ENCODE peak calls at places on chromosomes 11 and 22, in six cellular contexts. J is HepG2; E is CD4-positive, alpha-beta T cell; D is endothelial cell; X is nephron progenitor cell; O is body of pancreas. Z is an unnamed sample.
A peak's percentile ranks its signal among the peaks of the same experiment; 100 is the strongest.

GRCh38 chr11:33916736-33917135 is 24.9 kb upstream of the LMO2 start:
- DNase-seq in J (no peak), E (no peak), D (no peak), X (no peak), O (no peak), Z (no peak)

GRCh38 chr11:96337541-96338530 is 5.2 kb downstream of the MAML2 start:
- DNase-seq in J (no peak), E (no peak), D (no peak), X (no peak), O (no peak), Z (no peak)

GRCh38 chr11:47991266-47991830 is 11.0 kb downstream of the PTPRJ start:
- DNase-seq in J (no peak), E (no peak), D (no peak), X (no peak), O (peak; percentile 86), Z (no peak)

GRCh38 chr11:48900131-48900800 is 83.4 kb downstream of the TRIM51G start:
- DNase-seq in J (no peak), E (no peak), D (no peak), X (no peak), O (peak; percentile 4), Z (peak; percentile 62)

GRCh38 chr11:29328961-29329441 is 687.8 kb downstream of the KCNA4 start:
- DNase-seq in J (peak; percentile 35), E (no peak), D (peak; percentile 7), X (no peak), O (no peak), Z (no peak)

GRCh38 chr11:17414317-17414737 is 25.9 kb upstream of the KCNJ11 start:
- DNase-seq in J (no peak), E (no peak), D (no peak), X (no peak), O (peak; percentile 84), Z (no peak)

GRCh38 chr11:6615882-6616585 is 3.2 kb downstream of the TPP1 start:
- DNase-seq in J (no peak), E (no peak), D (no peak), X (no peak), O (no peak), Z (no peak)

GRCh38 chr22:35818897-35819296 is 101.2 kb downstream of the APOL5 start:
- DNase-seq in J (no peak), E (no peak), D (no peak), X (no peak), O (no peak), Z (no peak)

GRCh38 chr11:96311120-96311568 is 31.9 kb downstream of the MAML2 start:
- DNase-seq in J (no peak), E (no peak), D (no peak), X (no peak), O (no peak), Z (no peak)

GRCh38 chr11:8989411-8989810 is 14.4 kb downstream of the NRIP3 start:
- DNase-seq in J (no peak), E (no peak), D (no peak), X (no peak), O (no peak), Z (no peak)

GRCh38 chr11:76102772-76103171 is 103.5 kb downstream of the WNT11 start:
- DNase-seq in J (no peak), E (no peak), D (no peak), X (no peak), O (peak; percentile 61), Z (no peak)

GRCh38 chr11:31022080-31022479 is 347.5 kb downstream of the DCDC1 start:
- DNase-seq in J (no peak), E (no peak), D (no peak), X (no peak), O (no peak), Z (no peak)

GRCh38 chr22:27192135-27192900 is 534.9 kb downstream of the MIAT start:
- DNase-seq in J (no peak), E (no peak), D (no peak), X (no peak), O (no peak), Z (no peak)

GRCh38 chr22:43829904-43830851 is 18.1 kb upstream of the EFCAB6 start:
- DNase-seq in J (no peak), E (no peak), D (no peak), X (no peak), O (no peak), Z (no peak)

GRCh38 chr11:123166095-123166559 is 28.9 kb downstream of the CLMP start:
- DNase-seq in J (no peak), E (no peak), D (peak; percentile 69), X (peak; percentile 70), O (peak; percentile 34), Z (no peak)

GRCh38 chr11:100980156-100980555 is 149.5 kb downstream of the PGR start:
- DNase-seq in J (peak; percentile 3), E (no peak), D (no peak), X (no peak), O (no peak), Z (no peak)
- TF ChIP-seq CTCF in J (peak; percentile 20), E (no peak), D (no peak), X (peak; percentile 15), O (no peak), Z (peak; percentile 49)

GRCh38 chr11:111064118-111064517 is 181.4 kb upstream of the POU2AF2 start:
- DNase-seq in J (no peak), E (no peak), D (no peak), X (no peak), O (no peak), Z (no peak)

GRCh38 chr11:111066861-111067260 is 178.7 kb upstream of the POU2AF2 start:
- DNase-seq in J (no peak), E (no peak), D (no peak), X (no peak), O (no peak), Z (no peak)

GRCh38 chr11:111063711-111064110 is 181.8 kb upstream of the POU2AF2 start:
- DNase-seq in J (no peak), E (no peak), D (no peak), X (no peak), O (no peak), Z (no peak)

GRCh38 chr11:111067994-111068393 is 177.5 kb upstream of the POU2AF2 start:
- DNase-seq in J (no peak), E (no peak), D (no peak), X (no peak), O (no peak), Z (no peak)

GRCh38 chr11:111069076-111069475 is 176.4 kb upstream of the POU2AF2 start:
- DNase-seq in J (peak; percentile 45), E (no peak), D (no peak), X (no peak), O (no peak), Z (no peak)
- TF ChIP-seq CTCF in J (no peak), E (no peak), D (peak; percentile 24), X (no peak), O (no peak), Z (peak; percentile 61)

DNA sequence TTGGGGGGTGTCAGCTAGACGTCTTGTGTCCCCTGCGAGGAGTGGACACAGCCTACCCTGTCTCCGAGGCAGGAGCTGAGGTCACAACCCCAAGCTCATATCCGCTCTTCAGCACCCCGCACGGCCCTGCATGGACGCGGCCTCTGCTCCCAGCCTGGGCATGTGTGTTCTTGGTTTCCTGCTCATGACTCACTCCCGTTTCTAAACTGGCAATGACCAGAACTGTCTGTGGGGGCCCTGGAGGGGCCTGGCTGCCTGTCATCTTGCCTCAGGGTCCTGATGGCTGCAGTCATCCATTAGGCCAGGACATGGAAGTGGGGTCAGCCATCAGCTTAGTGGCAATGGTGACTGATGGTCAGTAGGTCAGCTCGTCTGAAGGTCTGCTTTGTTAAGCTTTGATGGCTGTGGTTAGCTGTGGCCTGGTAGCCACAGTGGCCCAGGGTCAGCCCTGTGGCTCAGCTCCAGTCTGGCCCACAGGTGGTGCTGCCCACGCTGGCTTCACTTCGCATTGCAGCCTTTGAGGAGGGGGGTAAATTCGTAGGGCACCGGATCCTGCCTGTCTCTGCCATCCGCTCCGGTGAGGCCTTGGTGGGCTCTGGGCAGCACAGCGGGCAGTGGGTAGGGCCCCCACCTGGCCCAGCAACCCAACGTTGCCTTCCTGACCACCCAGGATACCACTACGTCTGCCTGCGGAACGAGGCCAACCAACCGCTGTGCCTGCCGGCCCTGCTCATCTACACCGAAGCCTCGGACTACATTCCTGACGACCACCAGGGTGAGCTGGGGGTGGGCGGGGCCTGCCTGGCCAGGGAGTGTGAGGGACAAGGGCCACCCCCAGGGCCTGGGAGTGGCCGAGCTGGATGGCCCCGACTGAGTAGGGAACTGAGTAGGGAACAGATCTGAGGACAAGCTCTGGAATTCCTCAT is 12.0 kb downstream of the PLCB3 start:
- DNase-seq in J (no peak), E (no peak), D (no peak), X (peak; percentile 60), O (no peak), Z (no peak)
- TF ChIP-seq CTCF in J (no peak), E (no peak), D (no peak), X (no peak), O (no peak), Z (no peak)

GRCh38 chr11:46948378-46949131 is 12.0 kb downstream of the CSTPP1 start:
- DNase-seq in J (no peak), E (no peak), D (no peak), X (no peak), O (no peak), Z (no peak)

GRCh38 chr11:46944356-46944755 is 7.8 kb downstream of the CSTPP1 start:
- DNase-seq in J (no peak), E (no peak), D (no peak), X (no peak), O (no peak), Z (no peak)

GRCh38 chr11:46949297-46949696 is 12.7 kb downstream of the CSTPP1 start:
- DNase-seq in J (no peak), E (no peak), D (no peak), X (no peak), O (no peak), Z (no peak)

GRCh38 chr11:46951864-46952263 is 15.3 kb downstream of the CSTPP1 start:
- DNase-seq in J (no peak), E (no peak), D (no peak), X (no peak), O (no peak), Z (no peak)

DNA sequence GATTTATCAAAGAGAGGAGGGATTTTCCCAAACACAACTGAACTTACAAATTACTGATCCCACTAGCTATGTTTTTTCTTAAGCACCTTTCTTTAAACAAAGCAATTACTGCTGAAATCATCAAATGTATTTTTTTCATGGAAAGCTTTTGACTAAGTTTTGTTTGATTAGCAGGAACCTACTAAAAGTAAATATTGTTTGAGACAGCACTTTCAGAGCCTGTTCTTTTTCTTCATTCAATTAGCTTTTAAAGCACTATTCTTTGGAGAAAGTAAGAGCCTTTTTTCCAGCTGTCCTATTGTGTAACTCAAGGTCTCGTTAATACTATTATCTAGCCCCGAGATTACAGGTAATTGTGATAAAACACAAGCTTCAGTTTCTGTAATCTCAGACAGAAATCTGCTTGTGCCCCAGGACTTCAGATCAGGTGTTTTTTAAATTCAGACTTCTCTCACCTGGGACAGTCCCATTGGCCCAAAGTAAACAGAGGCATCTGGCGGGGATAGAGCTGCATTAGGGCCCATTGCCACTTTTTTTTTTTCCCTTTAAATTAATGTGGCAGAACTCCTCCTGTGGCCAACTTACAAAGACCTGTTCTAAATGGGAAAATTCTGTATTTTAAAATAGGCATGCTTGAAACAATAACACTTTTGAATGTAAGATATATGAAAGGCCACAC is 11.0 kb downstream of the CSTPP1 start:
- DNase-seq in J (no peak), E (no peak), D (no peak), X (no peak), O (peak; percentile 28), Z (no peak)
- TF ChIP-seq CTCF in J (no peak), E (no peak), D (no peak), X (no peak), O (no peak), Z (no peak)

Z was measured in type B pancreatic cell.